ENCODE peak calls at places on chromosomes 7 and 10, in nine cellular contexts. One of them, this sample, is unnamed.
A peak's percentile ranks its signal among the peaks of the same experiment; 100 is the strongest.

GRCh38 chr7:68911754-68912153 is 686.5 kb upstream of the AUTS2 start:
- DNase-seq in left cardiac atrium: no peak
- DNase-seq in activated T-cell treated with anti-CD3 and anti-CD28 coated beads for 1 hour: no peak
- DNase-seq in activated naive CD4-positive, alpha-beta T cell treated with anti-CD3 and anti-CD28 coated beads for 36 hours: no peak
- DNase-seq in left lung: no peak
- DNase-seq in effector CD4-positive, alpha-beta T cell: no peak
- DNase-seq in stimulated activated CD4-positive, alpha-beta T cell treated with anti-CD3 and anti-CD28 coated beads, Interleukin-1b, Interleukin-23, amount 100 ng/mL, for 24 hours: no peak
- DNase-seq in PC-9: no peak
- DNase-seq in frontal cortex: no peak
- DNase-seq in this sample: no peak

GRCh38 chr10:127137391-127137790 is 59.0 kb downstream of the INSYN2A start:
- DNase-seq in activated naive CD4-positive, alpha-beta T cell treated with anti-CD3 and anti-CD28 coated beads for 36 hours: no peak
- DNase-seq in PC-9: no peak
- DNase-seq in activated T-cell treated with anti-CD3 and anti-CD28 coated beads for 1 hour: no peak
- DNase-seq in left cardiac atrium: no peak
- DNase-seq in left lung: no peak
- DNase-seq in frontal cortex: no peak
- DNase-seq in stimulated activated CD4-positive, alpha-beta T cell treated with anti-CD3 and anti-CD28 coated beads, Interleukin-1b, Interleukin-23, amount 100 ng/mL, for 24 hours: no peak
- DNase-seq in effector CD4-positive, alpha-beta T cell: no peak
- DNase-seq in this sample: no peak

GRCh38 chr7:134941185-134941900 is 45.0 kb upstream of the AGBL3 start:
- DNase-seq in left cardiac atrium: no peak
- DNase-seq in frontal cortex: no peak
- DNase-seq in activated T-cell treated with anti-CD3 and anti-CD28 coated beads for 1 hour: no peak
- DNase-seq in effector CD4-positive, alpha-beta T cell: no peak
- DNase-seq in left lung: no peak
- DNase-seq in PC-9: peak; percentile 54
- DNase-seq in stimulated activated CD4-positive, alpha-beta T cell treated with anti-CD3 and anti-CD28 coated beads, Interleukin-1b, Interleukin-23, amount 100 ng/mL, for 24 hours: no peak
- DNase-seq in activated naive CD4-positive, alpha-beta T cell treated with anti-CD3 and anti-CD28 coated beads for 36 hours: no peak
- DNase-seq in this sample: peak; percentile 75

GRCh38 chr7:138891446-138891810 is 89.8 kb downstream of the KIAA1549 start:
- DNase-seq in stimulated activated CD4-positive, alpha-beta T cell treated with anti-CD3 and anti-CD28 coated beads, Interleukin-1b, Interleukin-23, amount 100 ng/mL, for 24 hours: no peak
- DNase-seq in left lung: no peak
- DNase-seq in PC-9: no peak
- DNase-seq in frontal cortex: no peak
- DNase-seq in effector CD4-positive, alpha-beta T cell: no peak
- DNase-seq in activated T-cell treated with anti-CD3 and anti-CD28 coated beads for 1 hour: no peak
- DNase-seq in left cardiac atrium: no peak
- DNase-seq in activated naive CD4-positive, alpha-beta T cell treated with anti-CD3 and anti-CD28 coated beads for 36 hours: no peak
- DNase-seq in this sample: no peak

GRCh38 chr7:94741179-94741578 is 85.2 kb upstream of the SGCE start:
- DNase-seq in activated T-cell treated with anti-CD3 and anti-CD28 coated beads for 1 hour: no peak
- DNase-seq in activated naive CD4-positive, alpha-beta T cell treated with anti-CD3 and anti-CD28 coated beads for 36 hours: no peak
- DNase-seq in frontal cortex: no peak
- DNase-seq in left cardiac atrium: no peak
- DNase-seq in left lung: no peak
- DNase-seq in PC-9: no peak
- DNase-seq in effector CD4-positive, alpha-beta T cell: no peak
- DNase-seq in stimulated activated CD4-positive, alpha-beta T cell treated with anti-CD3 and anti-CD28 coated beads, Interleukin-1b, Interleukin-23, amount 100 ng/mL, for 24 hours: no peak
- DNase-seq in this sample: no peak

GRCh38 chr10:8614054-8614565 is 559.6 kb downstream of the GATA3 start:
- DNase-seq in effector CD4-positive, alpha-beta T cell: no peak
- DNase-seq in stimulated activated CD4-positive, alpha-beta T cell treated with anti-CD3 and anti-CD28 coated beads, Interleukin-1b, Interleukin-23, amount 100 ng/mL, for 24 hours: no peak
- DNase-seq in activated naive CD4-positive, alpha-beta T cell treated with anti-CD3 and anti-CD28 coated beads for 36 hours: no peak
- DNase-seq in PC-9: no peak
- DNase-seq in left lung: no peak
- DNase-seq in left cardiac atrium: no peak
- DNase-seq in frontal cortex: no peak
- DNase-seq in activated T-cell treated with anti-CD3 and anti-CD28 coated beads for 1 hour: no peak
- DNase-seq in this sample: no peak

GRCh38 chr7:46153951-46154787 is 233.1 kb upstream of the IGFBP3 start:
- DNase-seq in stimulated activated CD4-positive, alpha-beta T cell treated with anti-CD3 and anti-CD28 coated beads, Interleukin-1b, Interleukin-23, amount 100 ng/mL, for 24 hours: no peak
- DNase-seq in left cardiac atrium: no peak
- DNase-seq in activated T-cell treated with anti-CD3 and anti-CD28 coated beads for 1 hour: no peak
- DNase-seq in left lung: no peak
- DNase-seq in effector CD4-positive, alpha-beta T cell: no peak
- DNase-seq in activated naive CD4-positive, alpha-beta T cell treated with anti-CD3 and anti-CD28 coated beads for 36 hours: no peak
- DNase-seq in frontal cortex: no peak
- DNase-seq in PC-9: peak; percentile 99
- DNase-seq in this sample: no peak

GRCh38 chr7:152076324-152076821 is 50.9 kb downstream of the GALNT11 start:
- DNase-seq in activated naive CD4-positive, alpha-beta T cell treated with anti-CD3 and anti-CD28 coated beads for 36 hours: peak; percentile 48
- DNase-seq in effector CD4-positive, alpha-beta T cell: no peak
- DNase-seq in activated T-cell treated with anti-CD3 and anti-CD28 coated beads for 1 hour: no peak
- DNase-seq in PC-9: no peak
- DNase-seq in left lung: no peak
- DNase-seq in left cardiac atrium: no peak
- DNase-seq in stimulated activated CD4-positive, alpha-beta T cell treated with anti-CD3 and anti-CD28 coated beads, Interleukin-1b, Interleukin-23, amount 100 ng/mL, for 24 hours: no peak
- DNase-seq in frontal cortex: no peak
- DNase-seq in this sample: no peak

GRCh38 chr10:103021150-103021896 is 103.2 kb downstream of the CNNM2 start:
- DNase-seq in activated naive CD4-positive, alpha-beta T cell treated with anti-CD3 and anti-CD28 coated beads for 36 hours: no peak
- DNase-seq in PC-9: no peak
- DNase-seq in left lung: no peak
- DNase-seq in stimulated activated CD4-positive, alpha-beta T cell treated with anti-CD3 and anti-CD28 coated beads, Interleukin-1b, Interleukin-23, amount 100 ng/mL, for 24 hours: no peak
- DNase-seq in effector CD4-positive, alpha-beta T cell: no peak
- DNase-seq in frontal cortex: no peak
- DNase-seq in activated T-cell treated with anti-CD3 and anti-CD28 coated beads for 1 hour: no peak
- DNase-seq in left cardiac atrium: no peak
- DNase-seq in this sample: no peak

GRCh38 chr7:30321992-30322637 is 37.7 kb downstream of the ZNRF2 start:
- DNase-seq in left cardiac atrium: no peak
- DNase-seq in activated T-cell treated with anti-CD3 and anti-CD28 coated beads for 1 hour: no peak
- DNase-seq in effector CD4-positive, alpha-beta T cell: no peak
- DNase-seq in activated naive CD4-positive, alpha-beta T cell treated with anti-CD3 and anti-CD28 coated beads for 36 hours: peak; percentile 40
- DNase-seq in frontal cortex: no peak
- DNase-seq in left lung: no peak
- DNase-seq in stimulated activated CD4-positive, alpha-beta T cell treated with anti-CD3 and anti-CD28 coated beads, Interleukin-1b, Interleukin-23, amount 100 ng/mL, for 24 hours: no peak
- DNase-seq in PC-9: no peak
- DNase-seq in this sample: no peak

GRCh38 chr7:93707249-93707648 is 132.7 kb upstream of the CALCR start:
- DNase-seq in effector CD4-positive, alpha-beta T cell: no peak
- DNase-seq in stimulated activated CD4-positive, alpha-beta T cell treated with anti-CD3 and anti-CD28 coated beads, Interleukin-1b, Interleukin-23, amount 100 ng/mL, for 24 hours: no peak
- DNase-seq in activated T-cell treated with anti-CD3 and anti-CD28 coated beads for 1 hour: no peak
- DNase-seq in frontal cortex: no peak
- DNase-seq in left lung: no peak
- DNase-seq in activated naive CD4-positive, alpha-beta T cell treated with anti-CD3 and anti-CD28 coated beads for 36 hours: no peak
- DNase-seq in left cardiac atrium: no peak
- DNase-seq in PC-9: no peak
- DNase-seq in this sample: no peak

GRCh38 chr7:69892790-69893189 is 294.5 kb downstream of the AUTS2 start:
- DNase-seq in effector CD4-positive, alpha-beta T cell: no peak
- DNase-seq in frontal cortex: no peak
- DNase-seq in activated naive CD4-positive, alpha-beta T cell treated with anti-CD3 and anti-CD28 coated beads for 36 hours: no peak
- DNase-seq in left lung: no peak
- DNase-seq in left cardiac atrium: no peak
- DNase-seq in activated T-cell treated with anti-CD3 and anti-CD28 coated beads for 1 hour: no peak
- DNase-seq in PC-9: no peak
- DNase-seq in stimulated activated CD4-positive, alpha-beta T cell treated with anti-CD3 and anti-CD28 coated beads, Interleukin-1b, Interleukin-23, amount 100 ng/mL, for 24 hours: no peak
- DNase-seq in this sample: no peak